ENCODE peak calls at places on chromosomes 5 and 9, in five cellular contexts. W, B, I, G and O are unnamed samples.

GRCh38 chr9:33249983-33250382 is 10.0 kb downstream of the SPINK4 start:
- DNase-seq in W (no peak), B (no peak), I (no peak), G (no peak), O (no peak)

GRCh38 chr9:131266301-131267229 is 9.7 kb downstream of the FAM78A start:
- DNase-seq in W (no peak), B (no peak), I (peak), G (peak), O (peak)

GRCh38 chr5:66974256-66974655 is 222.3 kb downstream of the CD180 start:
- DNase-seq in W (no peak), B (no peak), I (no peak), G (no peak), O (no peak)

GRCh38 chr9:27785714-27786100 is 212.4 kb upstream of the C9orf72 start:
- DNase-seq in W (no peak), B (no peak), I (no peak), G (no peak), O (peak)

GRCh38 chr9:109811876-109812275 is 31.9 kb downstream of the PALM2AKAP2 start:
- DNase-seq in W (no peak), B (no peak), I (no peak), G (no peak), O (no peak)

GRCh38 chr5:55480781-55481180 is 54.0 kb downstream of the PLPP1 start:
- DNase-seq in W (no peak), B (no peak), I (no peak), G (no peak), O (peak)

GRCh38 chr5:61467766-61468482 is 135.9 kb downstream of the ZSWIM6 start:
- DNase-seq in W (no peak), B (peak), I (no peak), G (no peak), O (no peak)

GRCh38 chr5:80318212-80318611 is 1.6 kb upstream of the SPZ1 start:
- DNase-seq in W (no peak), B (no peak), I (no peak), G (no peak), O (no peak)

GRCh38 chr9:89603629-89604462 is 966 bp upstream of the GADD45G start:
- DNase-seq in W (peak), B (peak), I (peak), G (peak), O (peak)

GRCh38 chr9:135088348-135088978 is 995 bp downstream of the OLFM1 start:
- DNase-seq in W (no peak), B (peak), I (peak), G (no peak), O (no peak)

GRCh38 chr9:109683521-109683920 is 96.5 kb upstream of the PALM2AKAP2 start:
- DNase-seq in W (no peak), B (no peak), I (no peak), G (no peak), O (peak)

GRCh38 chr5:59608745-59609144 is 284.8 kb downstream of the PDE4D start:
- DNase-seq in W (no peak), B (no peak), I (no peak), G (no peak), O (no peak)

GRCh38 chr5:59604111-59604510 is 289.4 kb downstream of the PDE4D start:
- DNase-seq in W (no peak), B (no peak), I (no peak), G (no peak), O (no peak)

GRCh38 chr5:59609501-59610265 is 283.8 kb downstream of the PDE4D start:
- DNase-seq in W (no peak), B (no peak), I (no peak), G (no peak), O (no peak)

DNA sequence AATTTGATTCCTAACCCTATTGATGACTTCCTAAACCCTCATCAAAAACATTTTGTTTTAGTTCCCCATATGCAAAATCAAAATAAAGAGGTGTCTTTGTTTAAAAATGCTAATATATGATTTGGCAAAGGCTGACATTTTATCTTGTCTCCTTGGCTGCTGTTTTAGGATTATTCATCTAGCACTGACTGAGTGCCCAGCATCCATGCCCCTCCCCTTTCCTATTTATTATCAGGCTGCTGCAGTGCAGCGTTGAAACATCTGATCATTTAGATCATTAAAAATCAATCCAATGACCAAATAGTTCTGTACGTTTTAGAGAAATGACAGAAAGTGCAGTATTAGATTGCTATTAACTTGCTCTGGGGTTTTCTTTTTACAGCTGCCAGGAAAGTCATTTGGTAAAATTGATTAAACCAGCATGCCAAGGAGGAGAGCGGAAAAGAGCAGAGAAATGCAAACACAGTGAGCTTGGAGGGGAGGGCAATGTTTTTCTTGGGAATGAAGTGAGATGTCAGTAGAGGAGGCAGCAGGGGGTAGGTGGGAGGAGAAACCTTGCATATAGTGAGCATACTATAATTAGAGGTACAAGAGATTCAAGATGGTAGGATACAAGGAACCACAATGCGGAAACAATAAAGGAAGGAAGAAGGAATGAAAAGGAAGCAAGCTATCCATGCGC is 286.3 kb downstream of the PDE4D start:
- DNase-seq in W (no peak), B (no peak), I (no peak), G (no peak), O (no peak)
- H3K4me3 ChIP-seq in W (no peak), B (no peak), I (no peak), G (no peak), O (no peak)

DNA sequence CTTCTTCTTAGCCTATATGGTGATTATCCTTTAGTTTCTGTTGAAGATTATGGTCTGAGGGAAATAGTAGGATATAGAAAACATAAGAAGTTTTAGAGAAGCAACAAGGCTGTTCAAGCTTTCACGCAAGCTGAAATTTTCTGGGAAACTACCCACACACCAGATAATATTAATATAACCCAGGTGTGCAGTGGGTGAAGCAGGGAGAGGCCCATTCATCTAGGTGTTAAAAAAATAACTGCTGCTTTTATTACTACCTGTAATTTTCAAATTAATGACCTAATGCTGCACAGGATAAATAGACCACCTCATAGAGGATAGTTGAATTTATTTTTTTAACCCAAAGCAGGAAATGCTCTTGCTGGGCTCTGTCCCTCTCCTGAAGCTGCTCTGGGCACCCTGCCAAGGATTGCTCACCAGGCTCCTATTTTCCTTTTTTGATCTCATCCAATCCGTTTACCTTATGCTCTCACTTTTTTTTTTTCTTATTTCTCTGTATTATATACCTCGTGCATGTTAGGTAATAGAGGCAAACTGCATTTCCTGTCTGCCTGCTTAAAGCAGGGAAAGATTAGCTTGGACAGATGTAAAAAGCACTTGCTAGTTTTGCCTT is 124.3 kb upstream of the SLC12A2 start:
- DNase-seq in W (peak), B (no peak), I (peak), G (peak), O (peak)
- H3K4me3 ChIP-seq in W (no peak), B (no peak), I (no peak), G (no peak), O (no peak)

GRCh38 chr9:125949721-125950465 is 202.7 kb downstream of the PBX3 start:
- DNase-seq in W (no peak), B (no peak), I (no peak), G (no peak), O (no peak)

GRCh38 chr9:125956102-125956501 is 208.9 kb downstream of the PBX3 start:
- DNase-seq in W (no peak), B (no peak), I (no peak), G (no peak), O (no peak)

GRCh38 chr9:125950880-125951471 is 203.8 kb downstream of the PBX3 start:
- DNase-seq in W (no peak), B (no peak), I (no peak), G (no peak), O (no peak)

GRCh38 chr9:125949247-125949646 is 202.1 kb downstream of the PBX3 start:
- DNase-seq in W (no peak), B (no peak), I (no peak), G (no peak), O (peak)

DNA sequence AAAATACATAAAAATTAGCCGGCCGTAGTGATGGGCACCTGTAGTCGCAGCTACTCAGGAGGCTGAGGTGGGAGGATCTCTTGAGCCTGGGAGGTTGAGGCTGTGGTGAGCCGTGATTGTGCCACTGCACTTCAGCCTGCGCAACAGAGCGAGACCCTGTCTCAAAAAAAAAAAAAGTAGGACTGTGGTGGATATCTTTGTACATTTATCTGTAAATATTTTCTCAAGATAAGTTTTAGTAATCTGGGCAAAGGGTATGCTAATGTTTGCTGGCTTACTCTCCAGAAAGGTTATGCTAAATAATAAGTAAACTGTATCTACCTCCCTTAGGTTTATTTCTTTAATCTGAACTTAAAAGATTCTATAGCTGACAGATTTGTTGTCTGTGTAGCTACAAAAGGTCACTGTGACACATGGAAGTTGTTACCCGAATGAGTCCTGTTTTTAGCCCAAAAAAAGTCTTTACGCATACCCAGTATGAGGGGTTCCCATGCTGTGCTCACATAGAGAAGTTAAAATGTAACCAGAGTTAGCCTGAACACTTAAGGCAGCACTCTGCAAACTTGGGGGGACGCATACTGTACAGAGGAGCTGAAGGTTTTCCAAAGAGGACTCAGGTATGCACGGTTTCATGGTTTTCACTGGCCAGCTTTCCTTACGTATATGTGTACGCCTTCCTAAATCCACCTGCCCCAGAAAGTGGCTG is 206.3 kb downstream of the PBX3 start:
- DNase-seq in W (no peak), B (no peak), I (no peak), G (no peak), O (no peak)
- H3K4me3 ChIP-seq in W (no peak), B (no peak), I (no peak), G (no peak), O (no peak)

GRCh38 chr9:137453643-137454081 is 5.5 kb downstream of the NSMF start:
- DNase-seq in W (peak), B (peak), I (peak), G (peak), O (peak)

GRCh38 chr9:137456061-137456863 is 2.9 kb downstream of the NSMF start:
- DNase-seq in W (no peak), B (no peak), I (peak), G (no peak), O (no peak)

GRCh38 chr9:137454145-137454505 is 5.0 kb downstream of the NSMF start:
- DNase-seq in W (peak), B (peak), I (peak), G (peak), O (no peak)

GRCh38 chr9:137455361-137455991 is 3.7 kb downstream of the NSMF start:
- DNase-seq in W (no peak), B (no peak), I (peak), G (no peak), O (no peak)

DNA sequence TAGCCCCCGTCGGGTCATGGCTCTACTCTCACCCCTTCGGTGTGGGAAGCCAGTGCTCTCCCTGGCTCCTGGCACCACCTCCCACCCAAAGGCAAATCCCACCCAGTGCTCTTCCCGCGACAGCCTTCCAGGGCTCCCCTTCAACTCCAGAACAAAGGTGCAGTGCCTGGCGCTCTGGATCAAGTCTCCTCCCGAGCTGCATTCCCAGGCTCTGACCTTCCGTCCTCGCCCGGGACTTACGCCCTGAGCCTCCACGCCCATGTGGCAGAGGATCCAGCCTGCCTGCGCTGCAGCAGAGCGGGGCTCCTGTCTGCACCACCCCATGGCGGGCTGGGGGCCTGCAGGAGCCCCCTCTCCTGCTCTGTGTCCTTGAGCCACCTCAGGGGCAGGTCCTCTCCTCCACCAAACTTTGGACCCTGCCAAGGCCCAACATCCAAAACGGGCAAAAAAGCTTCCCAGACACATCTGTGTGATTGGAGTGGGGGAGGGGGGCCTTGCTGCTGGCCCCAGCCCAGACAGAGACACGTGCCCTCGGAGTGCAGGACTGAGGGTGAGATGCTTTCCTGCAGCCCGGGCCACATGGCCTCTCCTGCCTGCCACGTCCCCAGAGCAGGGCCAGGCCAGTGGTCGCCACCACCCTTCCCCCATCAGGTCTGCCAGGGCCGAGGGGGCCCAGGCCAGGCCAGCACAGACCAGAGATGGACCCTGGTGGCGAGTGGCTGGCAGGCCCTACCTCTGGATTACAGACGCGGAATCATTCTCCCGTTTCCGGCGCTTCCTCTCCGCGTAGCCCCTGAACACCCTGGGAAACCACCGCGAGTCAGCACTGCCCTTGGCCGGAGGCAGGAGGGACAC is 4.4 kb downstream of the NSMF start:
- DNase-seq in W (no peak), B (peak), I (peak), G (peak), O (no peak)
- H3K4me3 ChIP-seq in W (peak), B (peak), I (peak), G (peak), O (peak)